ENCODE peak calls at places on chromosomes 13 and 19, in eight cellular contexts. R, G, U, Q, X, N, J and A are unnamed samples.

GRCh38 chr19:51025809-51026553 is 435 bp downstream of the KLK11 start:
- ATAC-seq in R (no peak), G (no peak), U (no peak), Q (no peak), X (no peak), N (peak), J (no peak), A (peak)

GRCh38 chr19:54154603-54155345 is 4.7 kb downstream of the LENG1 start:
- ATAC-seq in R (no peak), G (no peak), U (no peak), Q (no peak), X (no peak), N (no peak), J (no peak), A (no peak)

GRCh38 chr19:29115181-29115580 is 97.8 kb downstream of the UQCRFS1 start:
- ATAC-seq in R (no peak), G (no peak), U (no peak), Q (no peak), X (no peak), N (no peak), J (no peak), A (peak)

GRCh38 chr13:98974053-98974452 is 3.8 kb downstream of the DOCK9 start:
- ATAC-seq in R (no peak), G (no peak), U (no peak), Q (no peak), X (no peak), N (no peak), J (no peak), A (no peak)

GRCh38 chr19:14661372-14661924 is 13.2 kb downstream of the ADGRE3 start:
- ATAC-seq in R (no peak), G (peak), U (no peak), Q (peak), X (no peak), N (no peak), J (no peak), A (no peak)

GRCh38 chr13:27657724-27658123 is 36.0 kb downstream of the POLR1D start:
- ATAC-seq in R (no peak), G (no peak), U (no peak), Q (no peak), X (no peak), N (peak), J (no peak), A (no peak)

GRCh38 chr19:13044160-13044853 is 49.0 kb downstream of the NFIX start:
- ATAC-seq in R (peak), G (peak), U (peak), Q (peak), X (peak), N (peak), J (peak), A (no peak)

GRCh38 chr13:64675256-64675892 is 2554.8 kb downstream of the PCDH9 start:
- ATAC-seq in R (no peak), G (no peak), U (no peak), Q (no peak), X (no peak), N (no peak), J (peak), A (no peak)

GRCh38 chr19:13051581-13052165 is 51.0 kb downstream of the LYL1 start:
- ATAC-seq in R (peak), G (peak), U (peak), Q (no peak), X (no peak), N (peak), J (peak), A (no peak)

GRCh38 chr13:23205807-23206206 is 25.0 kb downstream of the SGCG start:
- ATAC-seq in R (no peak), G (no peak), U (no peak), Q (no peak), X (no peak), N (no peak), J (no peak), A (no peak)

GRCh38 chr13:42547615-42548014 is 26.3 kb upstream of the TNFSF11 start:
- ATAC-seq in R (no peak), G (no peak), U (peak), Q (no peak), X (peak), N (no peak), J (no peak), A (no peak)

GRCh38 chr19:11639245-11639601 is 41.9 kb downstream of the ZNF627 start:
- ATAC-seq in R (peak), G (no peak), U (peak), Q (peak), X (no peak), N (peak), J (peak), A (no peak)

GRCh38 chr19:28686741-28687140 is 526.2 kb downstream of the UQCRFS1 start:
- ATAC-seq in R (no peak), G (no peak), U (no peak), Q (no peak), X (no peak), N (no peak), J (no peak), A (no peak)

GRCh38 chr19:10078329-10078728 is 7.8 kb upstream of the SHFL start:
- ATAC-seq in R (no peak), G (no peak), U (no peak), Q (no peak), X (no peak), N (peak), J (no peak), A (no peak)

GRCh38 chr19:10964903-10965302 is 4.1 kb downstream of the SMARCA4 start:
- ATAC-seq in R (no peak), G (no peak), U (no peak), Q (no peak), X (no peak), N (no peak), J (no peak), A (no peak)

GRCh38 chr19:3725640-3726310 is 17.6 kb downstream of the TJP3 start:
- ATAC-seq in R (no peak), G (no peak), U (no peak), Q (no peak), X (no peak), N (peak), J (no peak), A (no peak)